ENCODE peak calls at places on chromosomes 4 and X, in eight cellular contexts. Q is ACHN; F is activated CD4-positive, alpha-beta T cell treated with anti-CD3 and anti-CD28 coated beads, Interleukin-2, amount 50 U/mL, for 48 hours; A is neural crest cell; H is T follicular helper cell; G is substantia nigra; R is CD4-positive, alpha-beta T cell; C is activated gamma-delta T cell treated with Interleukin-2 at 50 U/mL for 16 hours. J is an unnamed sample.
A peak's percentile ranks its signal among the peaks of the same experiment; 100 is the strongest.

GRCh38 chr4:30208731-30209435 is 511.3 kb upstream of the PCDH7 start:
- DNase-seq in Q (no peak), F (no peak), A (no peak), H (no peak), G (no peak), R (no peak), C (no peak), J (no peak)

GRCh38 chrX:19824603-19825002 is 62.8 kb downstream of the SH3KBP1 start:
- DNase-seq in Q (no peak), F (peak; percentile 32), A (no peak), H (no peak), G (no peak), R (no peak), C (peak; percentile 25), J (no peak)

GRCh38 chrX:150088766-150089518 is 150.7 kb upstream of the EOLA2 start:
- DNase-seq in Q (no peak), F (no peak), A (no peak), H (no peak), G (no peak), R (no peak), C (no peak), J (no peak)

GRCh38 chr4:75016472-75016871 is 83.6 kb downstream of the PARM1 start:
- DNase-seq in Q (no peak), F (no peak), A (no peak), H (no peak), G (no peak), R (no peak), C (no peak), J (no peak)

GRCh38 chrX:108464604-108465003 is 25.0 kb downstream of the COL4A5 start:
- DNase-seq in Q (no peak), F (no peak), A (no peak), H (no peak), G (no peak), R (no peak), C (no peak), J (no peak)

GRCh38 chr4:102625232-102625930 is 124.2 kb downstream of the NFKB1 start:
- DNase-seq in Q (peak; percentile 75), F (peak; percentile 70), A (no peak), H (peak; percentile 43), G (no peak), R (peak; percentile 52), C (peak; percentile 65), J (no peak)

GRCh38 chrX:111868726-111869638 is 7.0 kb upstream of the TRPC5OS start:
- DNase-seq in Q (peak; percentile 1), F (no peak), A (no peak), H (no peak), G (no peak), R (no peak), C (no peak), J (no peak)

GRCh38 chr4:1746919-1747602 is 25.7 kb downstream of the TACC3 start:
- DNase-seq in Q (no peak), F (no peak), A (no peak), H (no peak), G (no peak), R (no peak), C (no peak), J (no peak)

GRCh38 chrX:1045680-1046314 is 166.7 kb downstream of the CRLF2 start:
- DNase-seq in Q (no peak), F (no peak), A (no peak), H (no peak), G (no peak), R (no peak), C (no peak), J (no peak)

GRCh38 chr4:106021737-106022410 is 126.6 kb downstream of the NPNT start:
- DNase-seq in Q (no peak), F (no peak), A (no peak), H (no peak), G (no peak), R (no peak), C (no peak), J (no peak)

GRCh38 chrX:35733879-35734278 is 64.3 kb upstream of the MAGEB16 start:
- DNase-seq in Q (no peak), F (no peak), A (no peak), H (no peak), G (no peak), R (no peak), C (no peak), J (no peak)

GRCh38 chr4:24763631-24764302 is 31.6 kb upstream of the SOD3 start:
- DNase-seq in Q (no peak), F (no peak), A (no peak), H (no peak), G (no peak), R (no peak), C (no peak), J (no peak)

GRCh38 chr4:128590773-128591172 is 218.7 kb upstream of the JADE1 start:
- DNase-seq in Q (no peak), F (no peak), A (no peak), H (no peak), G (no peak), R (no peak), C (no peak), J (no peak)

GRCh38 chrX:20309796-20310195 is 43.1 kb upstream of the RPS6KA3 start:
- DNase-seq in Q (no peak), F (no peak), A (no peak), H (no peak), G (no peak), R (no peak), C (no peak), J (no peak)

GRCh38 chr4:145557720-145558119 is 61.5 kb upstream of the MMAA start:
- DNase-seq in Q (peak; percentile 55), F (peak; percentile 62), A (peak; percentile 45), H (peak; percentile 4), G (no peak), R (peak; percentile 15), C (peak; percentile 27), J (peak; percentile 36)

GRCh38 chr4:6152879-6153705 is 47.3 kb downstream of the JAKMIP1 start:
- DNase-seq in Q (no peak), F (no peak), A (no peak), H (no peak), G (no peak), R (no peak), C (peak; percentile 19), J (no peak)

GRCh38 chrX:107747596-107748161 is 27.9 kb downstream of the TSC22D3 start:
- DNase-seq in Q (no peak), F (no peak), A (no peak), H (no peak), G (no peak), R (no peak), C (no peak), J (no peak)

GRCh38 chr4:149897784-149898183 is 82.1 kb upstream of the IQCM start:
- DNase-seq in Q (peak; percentile 21), F (no peak), A (no peak), H (no peak), G (no peak), R (no peak), C (no peak), J (no peak)

GRCh38 chr4:77035153-77035552 is 40.6 kb downstream of the CCNI start:
- DNase-seq in Q (no peak), F (no peak), A (no peak), H (no peak), G (no peak), R (no peak), C (no peak), J (no peak)

GRCh38 chr4:11368701-11369115 is 60.0 kb downstream of the HS3ST1 start:
- DNase-seq in Q (no peak), F (no peak), A (no peak), H (no peak), G (no peak), R (no peak), C (no peak), J (no peak)

J was measured in NCI-H146.